ENCODE peak calls at places on chromosome 1, in eight cellular contexts. E, T, U, G, L, Z, N and W are unnamed samples.

GRCh38 chr1:180515857-180516388 is 13.5 kb upstream of the ACBD6 start:
- DNase-seq in E (no peak), T (peak; percentile 83), U (no peak), G (no peak), L (peak; percentile 90), Z (peak; percentile 92), N (peak; percentile 83), W (peak; percentile 86)

GRCh38 chr1:223137402-223138100 is 5.5 kb downstream of the TLR5 start:
- DNase-seq in E (peak; percentile 57), T (no peak), U (no peak), G (no peak), L (no peak), Z (no peak), N (no peak), W (peak; percentile 75)

GRCh38 chr1:18536356-18536755 is 55.6 kb downstream of the KLHDC7A start:
- DNase-seq in E (no peak), T (no peak), U (no peak), G (no peak), L (no peak), Z (no peak), N (no peak), W (no peak)

GRCh38 chr1:28199328-28200233 is 23.1 kb upstream of the PTAFR start:
- DNase-seq in E (no peak), T (no peak), U (no peak), G (no peak), L (no peak), Z (no peak), N (no peak), W (no peak)

GRCh38 chr1:159779403-159779851 is 1.3 kb upstream of the DUSP23 start:
- DNase-seq in E (peak; percentile 79), T (no peak), U (no peak), G (no peak), L (no peak), Z (no peak), N (peak; percentile 44), W (no peak)

GRCh38 chr1:206967096-206967851 is 3.0 kb downstream of the FCAMR start:
- DNase-seq in E (no peak), T (no peak), U (no peak), G (no peak), L (no peak), Z (no peak), N (peak; percentile 35), W (no peak)

GRCh38 chr1:210722410-210723081 is 393.8 kb downstream of the HHAT start:
- DNase-seq in E (no peak), T (no peak), U (no peak), G (no peak), L (no peak), Z (no peak), N (no peak), W (no peak)

GRCh38 chr1:182617734-182618288 is 13.6 kb upstream of the RGS16 start:
- DNase-seq in E (no peak), T (no peak), U (no peak), G (no peak), L (no peak), Z (no peak), N (no peak), W (peak; percentile 51)

GRCh38 chr1:111127923-111128643 is 11.8 kb downstream of the DRAM2 start:
- DNase-seq in E (no peak), T (no peak), U (no peak), G (no peak), L (no peak), Z (peak; percentile 89), N (no peak), W (no peak)

GRCh38 chr1:48644950-48645605 is 131.6 kb downstream of the BEND5 start:
- DNase-seq in E (no peak), T (peak; percentile 31), U (no peak), G (no peak), L (no peak), Z (no peak), N (no peak), W (no peak)

GRCh38 chr1:208868554-208868953 is 624.4 kb upstream of the PLXNA2 start:
- DNase-seq in E (no peak), T (no peak), U (no peak), G (no peak), L (no peak), Z (no peak), N (peak; percentile 59), W (no peak)

GRCh38 chr1:32948905-32949304 is 15.7 kb downstream of the RNF19B start:
- DNase-seq in E (no peak), T (no peak), U (no peak), G (no peak), L (no peak), Z (no peak), N (peak; percentile 12), W (no peak)

GRCh38 chr1:230701895-230702768 is 11.8 kb downstream of the AGT start:
- DNase-seq in E (no peak), T (no peak), U (no peak), G (no peak), L (no peak), Z (no peak), N (no peak), W (no peak)

GRCh38 chr1:38829368-38829767 is 30.2 kb downstream of the RRAGC start:
- DNase-seq in E (no peak), T (no peak), U (no peak), G (no peak), L (no peak), Z (no peak), N (no peak), W (no peak)

GRCh38 chr1:177629526-177629925 is 340.3 kb downstream of the SEC16B start:
- DNase-seq in E (no peak), T (no peak), U (no peak), G (no peak), L (no peak), Z (no peak), N (no peak), W (no peak)

GRCh38 chr1:173474097-173474779 is 2.9 kb upstream of the PRDX6 start:
- DNase-seq in E (no peak), T (no peak), U (no peak), G (no peak), L (no peak), Z (no peak), N (no peak), W (no peak)

GRCh38 chr1:232571523-232571922 is 58.4 kb downstream of the SIPA1L2 start:
- DNase-seq in E (peak; percentile 34), T (no peak), U (no peak), G (no peak), L (peak; percentile 13), Z (no peak), N (no peak), W (peak; percentile 92)

GRCh38 chr1:17434591-17434990 is 4.9 kb downstream of the RCC2 start:
- DNase-seq in E (no peak), T (no peak), U (no peak), G (no peak), L (no peak), Z (no peak), N (no peak), W (no peak)

GRCh38 chr1:226588484-226588883 is 39.9 kb downstream of the STUM start:
- DNase-seq in E (no peak), T (no peak), U (no peak), G (no peak), L (no peak), Z (no peak), N (peak; percentile 6), W (no peak)

GRCh38 chr1:205535866-205536758 is 31.6 kb downstream of the CDK18 start:
- DNase-seq in E (no peak), T (no peak), U (no peak), G (peak; percentile 28), L (no peak), Z (no peak), N (no peak), W (no peak)

GRCh38 chr1:25896266-25896665 is 10.0 kb downstream of the STMN1 start:
- DNase-seq in E (no peak), T (no peak), U (no peak), G (no peak), L (no peak), Z (no peak), N (peak; percentile 73), W (peak; percentile 46)

GRCh38 chr1:153597206-153597605 is 15.7 kb downstream of the S100A16 start:
- DNase-seq in E (no peak), T (no peak), U (no peak), G (no peak), L (no peak), Z (no peak), N (peak; percentile 96), W (no peak)

GRCh38 chr1:48236716-48237470 is 14.4 kb downstream of the SLC5A9 start:
- DNase-seq in E (peak; percentile 4), T (no peak), U (no peak), G (no peak), L (peak; percentile 67), Z (peak; percentile 58), N (peak; percentile 19), W (peak; percentile 19)

GRCh38 chr1:168636642-168637111 is 60.3 kb downstream of the XCL1 start:
- DNase-seq in E (peak; percentile 67), T (no peak), U (no peak), G (no peak), L (peak; percentile 33), Z (no peak), N (no peak), W (no peak)

GRCh38 chr1:217562229-217562878 is 68.5 kb downstream of the GPATCH2 start:
- DNase-seq in E (peak; percentile 55), T (no peak), U (no peak), G (no peak), L (no peak), Z (no peak), N (peak; percentile 88), W (peak; percentile 1)

GRCh38 chr1:15610167-15610566 is 7.1 kb upstream of the DDI2 start:
- DNase-seq in E (no peak), T (no peak), U (no peak), G (no peak), L (no peak), Z (no peak), N (no peak), W (no peak)

GRCh38 chr1:210587547-210587946 is 258.8 kb downstream of the HHAT start:
- DNase-seq in E (no peak), T (no peak), U (no peak), G (no peak), L (no peak), Z (no peak), N (no peak), W (no peak)

GRCh38 chr1:224541901-224542610 is 74.1 kb upstream of the CNIH3 start:
- DNase-seq in E (no peak), T (no peak), U (no peak), G (no peak), L (peak; percentile 46), Z (no peak), N (peak; percentile 43), W (peak; percentile 21)

GRCh38 chr1:1784933-1785332 is 6.7 kb upstream of the NADK start:
- DNase-seq in E (no peak), T (no peak), U (no peak), G (no peak), L (no peak), Z (no peak), N (no peak), W (no peak)

GRCh38 chr1:60041783-60042182 is 31.8 kb downstream of the C1orf87 start:
- DNase-seq in E (no peak), T (no peak), U (no peak), G (no peak), L (no peak), Z (no peak), N (no peak), W (no peak)

GRCh38 chr1:178451529-178451928 is 45.2 kb downstream of the CLEC20A start:
- DNase-seq in E (no peak), T (no peak), U (no peak), G (no peak), L (no peak), Z (no peak), N (peak; percentile 79), W (no peak)

GRCh38 chr1:59223943-59224639 is 72.8 kb upstream of the FGGY start:
- DNase-seq in E (no peak), T (no peak), U (no peak), G (no peak), L (no peak), Z (no peak), N (no peak), W (no peak)

GRCh38 chr1:87953732-87954344 is 625.2 kb downstream of the LMO4 start:
- DNase-seq in E (peak; percentile 47), T (peak; percentile 8), U (no peak), G (peak; percentile 66), L (peak; percentile 76), Z (peak; percentile 82), N (peak; percentile 71), W (peak; percentile 89)

GRCh38 chr1:58895559-58896135 is 111.8 kb upstream of the JUN start:
- DNase-seq in E (no peak), T (no peak), U (no peak), G (no peak), L (no peak), Z (no peak), N (peak; percentile 52), W (no peak)